ENCODE peak calls at places on chromosomes 3 and 15, in seven cellular contexts. O, D, B, S, X, Z and V are unnamed samples.

GRCh38 chr3:105254154-105254553 is 112.6 kb upstream of the ALCAM start:
- DNase-seq in O (no peak), S (no peak), B (no peak), Z (no peak), D (no peak), X (no peak), V (no peak)

GRCh38 chr15:41429003-41429890 is 12.4 kb downstream of the RTF1 start:
- DNase-seq in X (no peak), Z (no peak), O (no peak), D (no peak), B (no peak), S (no peak), V (no peak)

GRCh38 chr3:193665370-193665989 is 72.5 kb downstream of the OPA1 start:
- DNase-seq in Z (no peak), X (no peak), O (no peak), S (no peak), B (peak; percentile 19), D (no peak), V (no peak)

GRCh38 chr3:190586631-190587000 is 72.7 kb downstream of the IL1RAP start:
- DNase-seq in O (no peak), Z (no peak), B (peak; percentile 57), D (no peak), S (no peak), X (no peak), V (no peak)

GRCh38 chr3:195260286-195260905 is 10.6 kb downstream of the XXYLT1 start:
- DNase-seq in D (no peak), X (peak; percentile 78), Z (no peak), O (no peak), S (no peak), B (no peak), V (peak; percentile 85)

GRCh38 chr3:195546130-195546560 is 3.0 kb upstream of the PPP1R2 start:
- DNase-seq in B (peak; percentile 83), X (no peak), D (peak; percentile 60), Z (no peak), O (no peak), S (no peak), V (no peak)

GRCh38 chr3:4698125-4698821 is 205.1 kb downstream of the ITPR1 start:
- DNase-seq in B (no peak), O (no peak), S (no peak), D (no peak), Z (no peak), X (no peak), V (no peak)

GRCh38 chr3:60431599-60431958 is 819.7 kb downstream of the FHIT start:
- DNase-seq in Z (peak; percentile 17), S (no peak), B (peak; percentile 10), O (no peak), X (peak; percentile 34), D (no peak), V (no peak)

GRCh38 chr15:67199881-67200763 is 54.3 kb downstream of the AAGAB start:
- DNase-seq in O (no peak), X (no peak), B (peak; percentile 73), S (no peak), D (no peak), Z (no peak), V (no peak)

GRCh38 chr3:22887664-22888291 is 315.3 kb upstream of the UBE2E2 start:
- DNase-seq in D (no peak), Z (peak; percentile 13), B (peak; percentile 6), O (no peak), X (no peak), S (no peak), V (no peak)

GRCh38 chr3:157220211-157220610 is 60.3 kb upstream of the CCNL1 start:
- DNase-seq in Z (no peak), O (no peak), B (no peak), S (no peak), X (no peak), D (no peak), V (no peak)

GRCh38 chr3:69767571-69767970 is 28.3 kb downstream of the MITF start:
- DNase-seq in O (no peak), Z (no peak), D (no peak), B (no peak), S (no peak), X (no peak), V (no peak)

GRCh38 chr15:31077981-31078380 is 23.5 kb downstream of the TRPM1 start:
- DNase-seq in X (no peak), Z (no peak), B (no peak), O (no peak), D (no peak), S (no peak), V (no peak)

GRCh38 chr15:68700395-68701123 is 120.1 kb downstream of the ANP32A start:
- DNase-seq in S (no peak), D (no peak), O (no peak), Z (peak; percentile 87), B (peak; percentile 65), X (peak; percentile 59), V (no peak)

GRCh38 chr3:158458464-158458863 is 112.5 kb upstream of the MLF1 start:
- DNase-seq in S (no peak), X (no peak), B (peak; percentile 3), Z (no peak), D (no peak), O (no peak), V (no peak)

GRCh38 chr3:178709047-178709446 is 172.8 kb downstream of the KCNMB2 start:
- DNase-seq in X (no peak), D (no peak), S (no peak), Z (no peak), O (no peak), B (no peak), V (no peak)

GRCh38 chr3:48694610-48695051 is 8.9 kb upstream of the NCKIPSD start:
- DNase-seq in O (no peak), X (no peak), B (peak; percentile 82), Z (no peak), D (peak; percentile 49), S (no peak), V (no peak)

GRCh38 chr3:48695113-48695753 is 9.5 kb upstream of the NCKIPSD start:
- DNase-seq in O (no peak), X (peak; percentile 90), B (peak; percentile 58), Z (no peak), S (no peak), D (no peak), V (no peak)

GRCh38 chr3:48697952-48698351 is 12.2 kb upstream of the NCKIPSD start:
- DNase-seq in O (no peak), B (no peak), S (no peak), X (no peak), D (no peak), Z (no peak), V (no peak)

GRCh38 chr3:48693826-48694225 is 8.1 kb upstream of the NCKIPSD start:
- DNase-seq in O (no peak), B (no peak), Z (peak; percentile 55), S (no peak), X (no peak), D (no peak), V (no peak)

DNA sequence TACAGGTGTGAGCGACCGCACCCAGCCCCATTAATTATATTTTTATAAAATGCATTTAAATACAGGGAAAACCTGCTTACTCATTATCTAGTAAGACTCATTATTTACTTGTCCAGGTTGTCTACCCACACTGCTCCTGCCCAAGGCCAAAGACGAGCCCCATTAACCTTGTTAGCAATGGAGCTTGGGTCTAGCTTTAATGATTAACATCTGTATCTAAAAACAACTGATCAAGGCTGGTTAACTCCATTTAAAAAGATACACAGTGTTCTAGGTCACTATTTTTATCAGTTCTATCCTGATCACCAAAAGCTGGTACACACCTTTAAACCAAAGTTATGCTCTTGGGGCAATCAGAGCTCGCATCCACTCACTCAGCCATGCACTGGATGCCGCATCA is 10.4 kb upstream of the NCKIPSD start:
- DNase-seq in X (no peak), D (no peak), B (no peak), Z (no peak), S (no peak), O (no peak), V (no peak)
- H3K27ac ChIP-seq in X (no peak overlapping the region), D (peak overlapping the region; percentile 41), B (peak overlapping the region; percentile 14), Z (no peak overlapping the region), S (no peak overlapping the region), O (no peak overlapping the region), V (no peak overlapping the region)

GRCh38 chr3:24272875-24273274 is 221.8 kb downstream of the THRB start:
- DNase-seq in Z (no peak), S (no peak), O (no peak), X (no peak), D (no peak), B (peak; percentile 43), V (no peak)

GRCh38 chr3:24270744-24271143 is 223.9 kb downstream of the THRB start:
- DNase-seq in B (no peak), O (no peak), S (no peak), X (no peak), Z (no peak), D (no peak), V (no peak)

GRCh38 chr3:24271228-24271627 is 223.4 kb downstream of the THRB start:
- DNase-seq in D (no peak), X (no peak), O (no peak), S (no peak), B (no peak), Z (no peak), V (no peak)

GRCh38 chr3:24272408-24272807 is 222.2 kb downstream of the THRB start:
- DNase-seq in D (no peak), S (no peak), X (no peak), O (no peak), B (no peak), Z (no peak), V (no peak)

GRCh38 chr3:24273491-24273890 is 221.2 kb downstream of the THRB start:
- DNase-seq in B (no peak), X (no peak), Z (no peak), D (peak; percentile 20), O (no peak), S (no peak), V (no peak)
- H3K27ac ChIP-seq in B (no peak overlapping the region), X (no peak overlapping the region), Z (no peak overlapping the region), D (peak overlapping the region; percentile 36), O (no peak overlapping the region), S (no peak overlapping the region), V (no peak overlapping the region)

GRCh38 chr3:48188266-48189201 is at the start of gene CDC25A:
- DNase-seq in S (peak; percentile 83), X (peak; percentile 99), D (peak; percentile 97), B (peak; percentile 95), O (peak; percentile 90), Z (peak; percentile 99), V (peak; percentile 95)
- H3K27ac ChIP-seq in S (no peak within 1 kb of the TSS), X (peak within 1 kb of the TSS; percentile 24), D (peak within 1 kb of the TSS; percentile 49), B (peak within 1 kb of the TSS; percentile 73), O (no peak within 1 kb of the TSS), Z (peak within 1 kb of the TSS; percentile 92), V (peak within 1 kb of the TSS; percentile 50)

GRCh38 chr3:164468055-164468454 is 610.2 kb downstream of the SI start:
- DNase-seq in D (no peak), S (no peak), B (no peak), X (no peak), Z (no peak), O (no peak), V (no peak)

GRCh38 chr3:164465172-164465571 is 613.1 kb downstream of the SI start:
- DNase-seq in D (no peak), X (no peak), B (peak; percentile 69), O (no peak), S (no peak), Z (no peak), V (no peak)

GRCh38 chr3:164470471-164470870 is 607.8 kb downstream of the SI start:
- DNase-seq in D (no peak), S (no peak), O (no peak), B (no peak), X (no peak), Z (no peak), V (no peak)

DNA sequence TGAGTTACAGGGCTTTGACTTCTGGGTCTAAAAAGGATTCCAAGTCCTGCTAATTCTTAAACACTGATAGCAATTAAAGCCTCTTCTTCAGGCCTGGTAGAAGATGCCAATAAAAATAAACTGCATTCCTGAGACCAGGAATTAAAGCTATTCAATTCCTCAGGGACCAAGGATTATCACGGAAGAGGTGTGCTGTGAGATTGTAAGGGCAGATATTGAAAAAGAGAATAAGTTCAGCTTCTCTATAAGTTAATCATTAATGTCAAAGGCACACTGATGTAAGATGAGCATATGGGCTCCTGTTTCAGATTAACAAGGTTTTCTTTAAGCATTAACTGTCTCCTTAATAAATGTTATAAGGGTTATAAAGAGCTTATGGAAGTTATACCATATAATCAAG is 611.3 kb downstream of the SI start:
- DNase-seq in X (no peak), D (no peak), B (no peak), S (no peak), O (no peak), Z (no peak), V (no peak)
- H3K27ac ChIP-seq in X (no peak overlapping the region), D (no peak overlapping the region), B (no peak overlapping the region), S (no peak overlapping the region), O (no peak overlapping the region), Z (no peak overlapping the region), V (no peak overlapping the region)